ENCODE peak calls at places on chromosomes 13 and 19, in seven cellular contexts. I is mesendoderm, A is neuronal stem cell, W is H1, U is IMR-90, F is trophoblast cell, M is H9. C is an unnamed sample.

GRCh38 chr13:113001251-113002140 is 32.5 kb downstream of the MCF2L start:
- DNase-seq in I (peak), A (peak), W (no peak), U (peak), F (peak), M (peak), C (peak)

GRCh38 chr19:40228371-40228770 is 1.9 kb upstream of the CCNP start:
- DNase-seq in I (no peak), A (no peak), W (no peak), U (no peak), F (peak), M (no peak), C (no peak)

GRCh38 chr13:76600086-76600485 is 286.1 kb downstream of the KCTD12 start:
- DNase-seq in I (no peak), A (no peak), W (no peak), U (no peak), F (no peak), M (no peak), C (peak)

GRCh38 chr19:7917292-7918061 is 2.7 kb upstream of the SNAPC2 start:
- DNase-seq in I (peak), A (no peak), W (no peak), U (peak), F (peak), M (peak), C (peak)

GRCh38 chr19:13060233-13060963 is 42.3 kb downstream of the LYL1 start:
- DNase-seq in I (no peak), A (no peak), W (no peak), U (no peak), F (no peak), M (no peak), C (no peak)

GRCh38 chr13:49935171-49936084 is 712 bp downstream of the SPRYD7 start:
- DNase-seq in I (peak), A (peak), W (peak), U (peak), F (peak), M (peak), C (peak)

GRCh38 chr13:59368652-59369051 is 795.1 kb downstream of the DIAPH3 start:
- DNase-seq in I (no peak), A (no peak), W (no peak), U (no peak), F (no peak), M (no peak), C (no peak)

GRCh38 chr19:29509456-29509855 is 16.3 kb upstream of the VSTM2B start:
- DNase-seq in I (no peak), A (no peak), W (no peak), U (no peak), F (no peak), M (no peak), C (no peak)

GRCh38 chr13:71477735-71478134 is 389.3 kb downstream of the DACH1 start:
- DNase-seq in I (peak), A (no peak), W (no peak), U (no peak), F (peak), M (no peak), C (no peak)

GRCh38 chr19:13118424-13119193 is 545 bp downstream of the NACC1 start:
- DNase-seq in I (peak), A (peak), W (peak), U (peak), F (peak), M (peak), C (peak)

GRCh38 chr13:101452519-101453485 is at the start of gene ITGBL1:
- DNase-seq in I (no peak), A (no peak), W (no peak), U (peak), F (no peak), M (no peak), C (peak)

GRCh38 chr13:84686973-84687372 is 804.7 kb upstream of the SLITRK1 start:
- DNase-seq in I (no peak), A (no peak), W (no peak), U (no peak), F (no peak), M (no peak), C (no peak)

GRCh38 chr13:109569938-109570711 is 216.3 kb downstream of the IRS2 start:
- DNase-seq in I (no peak), A (no peak), W (no peak), U (no peak), F (no peak), M (no peak), C (no peak)

GRCh38 chr13:107518292-107518691 is 697.0 kb downstream of the LIG4 start:
- DNase-seq in I (no peak), A (no peak), W (no peak), U (peak), F (no peak), M (no peak), C (peak)

GRCh38 chr13:112995395-112996091 is 26.5 kb downstream of the MCF2L start:
- DNase-seq in I (no peak), A (no peak), W (no peak), U (no peak), F (no peak), M (no peak), C (no peak)

GRCh38 chr19:28239270-28239669 is 973.7 kb downstream of the UQCRFS1 start:
- DNase-seq in I (peak), A (peak), W (peak), U (no peak), F (no peak), M (peak), C (no peak)

GRCh38 chr13:92602560-92602959 is 624.0 kb upstream of the GPC6 start:
- DNase-seq in I (no peak), A (no peak), W (no peak), U (peak), F (no peak), M (no peak), C (peak)

GRCh38 chr13:63427170-63427569 is 2011.5 kb upstream of the PCDH20 start:
- DNase-seq in I (no peak), A (no peak), W (no peak), U (no peak), F (no peak), M (no peak), C (no peak)

GRCh38 chr13:47897411-47898050 is 103.5 kb downstream of the SUCLA2 start:
- DNase-seq in I (peak), A (no peak), W (no peak), U (peak), F (peak), M (peak), C (no peak)

GRCh38 chr19:3276341-3276799 is 51.9 kb downstream of the CELF5 start:
- DNase-seq in I (no peak), A (no peak), W (peak), U (no peak), F (peak), M (peak), C (no peak)

GRCh38 chr13:75091707-75092106 is 390.3 kb downstream of the TBC1D4 start:
- DNase-seq in I (peak), A (no peak), W (no peak), U (no peak), F (no peak), M (no peak), C (no peak)

GRCh38 chr19:1315470-1316166 is 29.9 kb downstream of the EFNA2 start:
- DNase-seq in I (peak), A (no peak), W (no peak), U (peak), F (peak), M (peak), C (peak)

GRCh38 chr19:7293795-7294570 is at the start of gene INSR:
- DNase-seq in I (peak), A (peak), W (peak), U (peak), F (peak), M (peak), C (peak)

GRCh38 chr19:44820648-44821609 is 12.0 kb downstream of the BCAM start:
- DNase-seq in I (no peak), A (no peak), W (no peak), U (no peak), F (no peak), M (no peak), C (no peak)

GRCh38 chr19:42433503-42434260 is 6.5 kb upstream of the LIPE start:
- DNase-seq in I (peak), A (peak), W (no peak), U (peak), F (peak), M (peak), C (peak)

GRCh38 chr19:7197169-7197759 is 97.0 kb downstream of the INSR start:
- DNase-seq in I (peak), A (peak), W (peak), U (peak), F (peak), M (peak), C (peak)

GRCh38 chr13:48265217-48265815 is 32.3 kb downstream of the ITM2B start:
- DNase-seq in I (no peak), A (no peak), W (no peak), U (no peak), F (no peak), M (no peak), C (no peak)

DNA sequence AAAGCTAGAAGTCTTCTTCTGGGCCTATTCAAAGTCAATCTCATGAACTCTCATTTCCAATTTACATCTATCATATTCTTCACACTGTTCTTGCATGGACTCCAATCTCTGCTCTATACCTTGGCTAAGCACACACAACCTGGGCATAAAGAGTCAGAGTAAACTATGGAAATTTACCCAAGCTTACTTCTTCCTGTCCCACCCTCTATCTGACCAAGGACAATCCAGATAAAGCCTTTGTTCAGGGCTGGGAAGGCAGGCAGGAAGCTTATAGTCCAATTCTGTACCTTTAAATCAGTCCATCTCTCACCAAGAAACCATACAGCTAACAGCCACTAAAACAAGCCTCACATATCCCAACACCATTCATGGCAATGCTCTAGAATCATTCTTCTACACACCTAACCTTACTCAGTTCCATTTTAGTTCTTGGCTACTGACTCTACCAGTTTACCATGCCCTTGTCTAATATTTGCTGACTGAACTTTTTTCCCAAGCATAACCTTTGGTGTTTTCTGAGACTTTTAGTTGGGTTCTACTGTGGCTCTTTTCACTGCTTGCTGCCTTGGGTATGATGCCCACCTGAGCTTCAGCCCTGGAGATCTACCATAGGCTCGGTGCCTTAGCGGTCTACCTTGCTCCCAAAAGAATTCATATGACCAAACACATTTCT is 38.9 kb downstream of the N4BP2L2 start:
- DNase-seq in I (no peak), A (no peak), W (no peak), U (no peak), F (no peak), M (no peak), C (no peak)
- H3K4me2 ChIP-seq in I (no peak), A (no peak), W (no peak), U (no peak), F (no peak), M (no peak), C (no peak)

GRCh38 chr13:110748271-110748670 is 34.8 kb downstream of the ING1 start:
- DNase-seq in I (no peak), A (no peak), W (no peak), U (no peak), F (no peak), M (no peak), C (no peak)
- H2BK5ac ChIP-seq in I (no peak), A (no peak), W (no peak), U (no peak), F (no peak), M (no peak), C (no peak)

GRCh38 chr19:19530889-19531288 is 2.2 kb downstream of the YJEFN3 start:
- DNase-seq in I (no peak), A (no peak), W (no peak), U (no peak), F (no peak), M (no peak), C (no peak)
- H3K4me2 ChIP-seq in I (no peak), A (no peak), W (no peak), U (no peak), F (no peak), M (no peak), C (no peak)

DNA sequence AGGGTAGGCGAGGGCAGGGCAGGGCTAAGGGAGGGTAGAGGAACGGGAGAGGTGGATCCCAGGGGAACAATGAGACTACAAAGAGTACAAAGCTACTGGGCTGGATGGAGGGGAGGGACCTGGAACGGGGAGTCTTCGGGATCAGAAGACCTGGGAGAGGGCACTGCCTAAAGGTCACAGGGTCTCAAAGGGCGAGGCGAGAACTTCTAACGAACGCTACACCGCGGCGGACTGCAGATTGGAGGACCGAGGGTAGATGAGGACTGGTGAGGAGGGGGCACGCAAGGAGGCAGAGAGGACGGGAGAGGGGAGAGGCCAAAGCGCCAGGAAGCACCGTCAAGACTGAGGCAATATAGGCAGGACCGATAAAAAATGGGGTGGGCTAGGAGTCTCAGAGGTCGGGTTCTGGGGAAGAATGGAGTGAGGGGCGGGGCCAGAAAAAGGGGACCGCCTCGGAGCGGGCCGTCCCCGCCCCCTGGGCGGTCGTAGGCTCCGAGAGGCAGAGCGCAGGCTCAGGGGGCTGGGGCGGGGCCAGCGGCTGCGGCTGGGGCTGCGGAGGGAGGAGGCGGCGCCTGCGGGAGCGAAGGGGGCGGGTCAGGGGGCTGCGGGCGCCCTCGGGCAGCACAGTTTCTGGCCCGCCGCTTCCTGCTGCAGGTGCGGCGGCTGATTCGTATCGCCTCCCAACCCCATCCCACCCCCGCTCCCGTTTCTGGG is 1.3 kb upstream of the KCNC3 start:
- DNase-seq in I (peak), A (peak), W (peak), U (peak), F (peak), M (peak), C (no peak)
- H2BK5ac ChIP-seq in I (no peak), A (peak), W (peak), U (no peak), F (peak), M (no peak), C (no peak)

DNA sequence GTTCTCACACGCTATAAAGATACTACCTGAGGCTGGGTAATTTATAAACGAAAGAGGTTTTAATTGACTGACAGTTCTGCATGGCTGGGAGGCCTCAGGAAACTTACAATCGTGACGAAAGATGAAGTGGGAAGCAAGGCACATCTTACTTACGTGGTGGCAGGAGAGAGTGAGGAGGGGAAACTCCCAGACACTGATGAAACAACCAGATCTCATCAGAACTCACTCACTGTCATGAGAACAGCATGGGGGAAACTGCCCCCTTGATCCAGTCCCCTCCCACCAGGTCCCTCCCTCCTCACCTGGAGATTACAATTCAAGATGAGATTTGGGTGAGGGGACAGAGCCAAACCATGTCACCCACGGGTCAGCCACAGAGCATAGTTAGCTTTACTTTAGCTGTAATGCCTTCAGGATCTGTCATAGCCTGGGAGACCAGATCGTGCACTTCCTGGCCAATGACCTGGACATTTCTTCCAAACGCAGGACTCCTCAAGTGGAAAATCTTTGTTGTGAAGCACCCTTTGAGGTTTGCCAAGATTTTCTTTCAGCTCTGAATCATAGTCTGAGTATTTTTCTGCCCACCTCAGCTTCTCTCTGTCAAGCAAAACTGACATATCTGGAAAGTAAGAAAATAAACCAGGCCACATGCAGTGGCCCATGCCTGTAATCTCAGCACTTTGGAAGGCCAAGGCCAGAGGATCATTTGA is 25.2 kb upstream of the HIF3A start:
- DNase-seq in I (peak), A (no peak), W (no peak), U (peak), F (peak), M (no peak), C (peak)
- H3K4me2 ChIP-seq in I (no peak), A (no peak), W (no peak), U (no peak), F (no peak), M (no peak), C (no peak)